ENCODE peak calls at places on chromosomes 1 and 21, in ten cellular contexts. V, Q, I, N, G, E, C, S, M and U are unnamed samples.

GRCh38 chr1:197393772-197394171 is 125.7 kb downstream of the CRB1 start:
- DNase-seq in I (no peak), C (no peak), E (no peak), G (no peak), S (no peak), V (no peak), M (no peak), Q (no peak), N (no peak), U (no peak)

GRCh38 chr1:19606817-19607706 is 37.0 kb upstream of the NBL1 start:
- DNase-seq in Q (no peak), E (peak), I (no peak), S (no peak), V (no peak), M (peak), G (no peak), C (no peak), N (no peak), U (no peak)

GRCh38 chr1:64540265-64540791 is 70.4 kb downstream of the CACHD1 start:
- DNase-seq in E (peak), N (no peak), M (no peak), S (no peak), V (peak), G (peak), Q (peak), C (no peak), I (peak), U (peak)

GRCh38 chr1:58204284-58204683 is 342.2 kb downstream of the OMA1 start:
- DNase-seq in N (no peak), S (no peak), I (no peak), E (no peak), M (no peak), C (no peak), G (no peak), V (no peak), Q (no peak), U (no peak)

GRCh38 chr1:29343908-29344307 is 107.6 kb downstream of the PTPRU start:
- DNase-seq in N (no peak), M (no peak), I (no peak), C (no peak), G (no peak), Q (no peak), E (no peak), V (no peak), S (no peak), U (no peak)

GRCh38 chr1:168135982-168136708 is 585 bp downstream of the GPR161 start:
- DNase-seq in C (peak), Q (no peak), E (no peak), I (peak), V (peak), G (no peak), N (no peak), M (no peak), S (no peak), U (peak)

GRCh38 chr1:244224487-244225430 is 173.7 kb downstream of the ZBTB18 start:
- DNase-seq in I (no peak), G (no peak), S (no peak), Q (peak), V (peak), M (no peak), C (no peak), N (no peak), E (peak), U (no peak)

GRCh38 chr1:8364528-8365442 is 46.9 kb downstream of the SLC45A1 start:
- DNase-seq in N (no peak), C (no peak), I (no peak), M (no peak), G (no peak), Q (no peak), V (no peak), S (no peak), E (no peak), U (no peak)

GRCh38 chr1:200302893-200303250 is 107.0 kb downstream of the ZNF281 start:
- DNase-seq in C (no peak), S (no peak), I (peak), V (peak), G (no peak), E (peak), M (no peak), Q (no peak), N (no peak), U (peak)

GRCh38 chr1:32533792-32534327 is 5.4 kb upstream of the ZBTB8A start:
- DNase-seq in I (no peak), Q (no peak), M (no peak), G (no peak), C (no peak), V (no peak), E (no peak), S (no peak), N (no peak), U (peak)

GRCh38 chr1:234779160-234779538 is 169.2 kb upstream of the IRF2BP2 start:
- DNase-seq in I (peak), C (no peak), E (no peak), G (no peak), S (no peak), Q (no peak), V (no peak), N (peak), M (no peak), U (no peak)

GRCh38 chr1:227928811-227929375 is 18.8 kb downstream of the WNT9A start:
- DNase-seq in C (peak), Q (no peak), G (no peak), M (no peak), N (no peak), I (no peak), E (no peak), S (no peak), V (no peak), U (no peak)

GRCh38 chr1:36208978-36209708 is 15.1 kb upstream of the THRAP3 start:
- DNase-seq in C (no peak), I (peak), E (peak), V (peak), S (no peak), N (no peak), G (no peak), Q (no peak), M (no peak), U (peak)

GRCh38 chr1:223545325-223545724 is 120.2 kb downstream of the CAPN8 start:
- DNase-seq in S (no peak), V (no peak), Q (no peak), I (no peak), N (no peak), E (no peak), M (no peak), G (no peak), C (no peak), U (no peak)

GRCh38 chr1:88001460-88001859 is 672.8 kb downstream of the LMO4 start:
- DNase-seq in I (no peak), E (peak), S (no peak), G (no peak), C (no peak), V (peak), M (peak), Q (no peak), N (no peak), U (peak)

GRCh38 chr1:165116732-165117131 is 239.8 kb downstream of the LMX1A start:
- DNase-seq in C (no peak), S (peak), E (peak), G (peak), Q (no peak), I (peak), M (peak), N (peak), V (peak), U (peak)

GRCh38 chr1:117093870-117094621 is 27.5 kb downstream of the TRIM45 start:
- DNase-seq in I (peak), E (peak), N (no peak), M (peak), G (peak), Q (no peak), S (peak), V (peak), C (no peak), U (peak)

GRCh38 chr1:161727343-161727924 is 6.1 kb downstream of the FCRLB start:
- DNase-seq in C (no peak), M (peak), N (no peak), I (no peak), S (no peak), V (peak), E (peak), G (no peak), Q (peak), U (peak)

GRCh38 chr1:229557913-229558414 is 543 bp downstream of the ABCB10 start:
- DNase-seq in C (peak), Q (peak), G (no peak), S (no peak), N (no peak), M (no peak), I (peak), E (peak), V (peak), U (no peak)

GRCh38 chr1:45848097-45848496 is 44.7 kb downstream of the MAST2 start:
- DNase-seq in V (no peak), M (no peak), Q (no peak), N (no peak), S (no peak), E (no peak), C (no peak), I (peak), G (no peak), U (no peak)

GRCh38 chr1:39852214-39852791 is 31.0 kb downstream of the TRIT1 start:
- DNase-seq in V (no peak), S (no peak), E (no peak), I (peak), C (no peak), G (no peak), M (no peak), Q (no peak), N (no peak), U (no peak)

DNA sequence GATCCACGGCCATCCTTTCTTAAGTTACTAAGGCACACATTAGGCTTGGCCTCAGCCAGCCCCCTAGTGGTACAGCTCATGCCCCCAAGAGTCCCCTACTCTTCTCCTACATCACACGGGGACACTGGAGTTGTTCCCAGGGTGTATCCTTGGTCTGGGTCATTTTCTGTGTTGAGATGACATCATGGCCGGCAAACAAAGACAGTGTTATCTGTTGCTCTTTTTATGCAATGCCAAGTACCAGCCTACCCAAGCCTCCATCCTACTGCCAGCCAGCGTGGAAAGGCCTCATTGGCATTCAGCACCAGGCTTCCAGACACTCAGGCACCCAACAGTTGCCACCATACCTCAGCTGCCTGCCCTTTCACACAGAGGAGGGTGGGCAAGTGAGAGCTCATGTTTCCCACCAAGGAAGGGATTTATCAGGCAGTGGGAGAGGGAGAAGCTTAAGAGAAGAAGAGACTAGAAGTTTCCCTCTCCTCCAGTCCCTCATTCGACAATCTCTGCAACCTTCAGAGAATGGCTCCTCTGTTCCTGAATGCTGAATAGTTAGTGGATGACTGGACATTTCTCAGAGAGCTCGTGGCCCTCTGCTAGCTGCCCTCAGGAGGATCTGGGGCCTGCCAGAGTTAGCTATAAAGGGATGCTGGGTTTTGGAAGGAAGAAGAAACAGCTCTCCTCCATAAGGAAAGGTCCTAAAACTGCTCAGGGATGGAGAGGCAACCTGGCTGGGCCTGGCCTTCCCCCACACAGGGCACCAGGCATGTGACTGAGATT is 17.7 kb downstream of the CBR1 start:
- DNase-seq in V (no peak), I (no peak), C (no peak), E (no peak), S (no peak), G (no peak), M (no peak), Q (no peak), N (no peak), U (no peak)
- TF ChIP-seq CTCF in V (peak), I (no peak), C (no peak), E (no peak), S (peak), G (peak), M (no peak), Q (no peak), N (no peak), U (peak)

GRCh38 chr1:186079084-186079684 is 295.9 kb downstream of the TPR start:
- DNase-seq in E (no peak), G (no peak), V (no peak), N (no peak), S (no peak), M (no peak), C (no peak), I (no peak), Q (no peak), U (no peak)
- H3K4me3 ChIP-seq in E (no peak), G (no peak), V (no peak), N (no peak), S (no peak), M (no peak), C (no peak), I (no peak), Q (no peak), U (no peak)

GRCh38 chr1:214380986-214381695 is 100.2 kb downstream of the SMYD2 start:
- DNase-seq in N (no peak), G (no peak), Q (no peak), V (no peak), C (no peak), M (peak), E (no peak), S (no peak), I (no peak), U (peak)
- TF ChIP-seq CTCF in N (no peak), G (no peak), Q (no peak), V (no peak), C (no peak), M (no peak), E (no peak), S (no peak), I (no peak), U (no peak)

GRCh38 chr1:37323486-37324377 is 150.6 kb upstream of the ZC3H12A start:
- DNase-seq in Q (no peak), V (peak), I (peak), S (no peak), C (no peak), M (no peak), N (no peak), E (no peak), G (no peak), U (peak)

GRCh38 chr1:37319284-37319683 is 155.1 kb upstream of the ZC3H12A start:
- DNase-seq in C (no peak), V (no peak), E (no peak), S (no peak), M (no peak), N (no peak), G (no peak), Q (no peak), I (no peak), U (no peak)

GRCh38 chr1:37315236-37315870 is 159.0 kb upstream of the ZC3H12A start:
- DNase-seq in M (no peak), V (no peak), C (no peak), Q (no peak), I (no peak), E (no peak), S (no peak), N (no peak), G (no peak), U (no peak)

GRCh38 chr1:37318490-37318889 is 155.9 kb upstream of the ZC3H12A start:
- DNase-seq in Q (no peak), V (no peak), N (no peak), C (no peak), M (no peak), G (no peak), S (no peak), E (no peak), I (no peak), U (no peak)

GRCh38 chr1:37317870-37318431 is 156.4 kb upstream of the ZC3H12A start:
- DNase-seq in Q (no peak), M (no peak), N (no peak), V (no peak), C (no peak), G (no peak), S (no peak), I (no peak), E (no peak), U (no peak)
- H3K4me3 ChIP-seq in Q (no peak), M (no peak), N (no peak), V (no peak), C (no peak), G (no peak), S (no peak), I (no peak), E (no peak), U (no peak)

GRCh38 chr1:205015241-205015640 is 27.8 kb upstream of the CNTN2 start:
- DNase-seq in M (no peak), Q (no peak), E (no peak), V (no peak), I (no peak), N (no peak), C (no peak), S (no peak), G (no peak), U (no peak)
- TF ChIP-seq CTCF in M (no peak), Q (no peak), E (no peak), V (no peak), I (no peak), N (no peak), C (no peak), S (no peak), G (no peak), U (no peak)

GRCh38 chr1:108882837-108883236 is 6.1 kb downstream of the GPSM2 start:
- DNase-seq in I (no peak), S (no peak), V (no peak), Q (no peak), C (no peak), E (no peak), M (no peak), G (no peak), N (no peak), U (no peak)

GRCh38 chr1:108877858-108878257 is 1.1 kb downstream of the GPSM2 start:
- DNase-seq in I (no peak), V (peak), G (no peak), M (no peak), N (no peak), Q (no peak), S (no peak), C (no peak), E (peak), U (peak)

GRCh38 chr1:108880850-108881249 is 4.1 kb downstream of the GPSM2 start:
- DNase-seq in N (no peak), C (no peak), E (peak), I (no peak), G (no peak), V (peak), S (no peak), Q (no peak), M (no peak), U (no peak)

GRCh38 chr1:108878678-108879077 is 1.9 kb downstream of the GPSM2 start:
- DNase-seq in N (no peak), V (no peak), G (no peak), E (peak), Q (no peak), C (no peak), M (no peak), I (no peak), S (no peak), U (no peak)

DNA sequence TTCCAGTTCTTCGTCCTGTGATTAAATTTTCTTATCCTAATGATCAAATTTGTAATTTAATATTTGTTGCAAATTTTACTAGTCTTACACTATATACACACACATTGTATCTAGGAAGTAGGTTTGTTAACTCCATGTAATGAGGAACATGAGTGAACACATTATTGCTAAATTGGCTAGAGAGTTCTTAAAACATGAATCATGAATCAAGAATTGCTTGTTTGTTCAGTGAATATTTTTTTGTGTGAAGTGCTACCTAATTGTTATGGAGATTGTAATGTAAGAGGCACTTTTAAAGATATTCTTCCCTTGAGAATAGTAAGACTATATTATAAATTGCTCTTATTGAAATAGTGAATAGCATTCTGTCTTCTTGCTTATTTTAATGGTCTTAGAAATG is 4.6 kb downstream of the GPSM2 start:
- DNase-seq in E (peak), G (no peak), S (no peak), M (peak), I (no peak), Q (no peak), N (no peak), V (peak), C (no peak), U (peak)
- H3K4me3 ChIP-seq in E (no peak), G (no peak), S (no peak), M (no peak), I (no peak), Q (no peak), N (no peak), V (no peak), C (no peak), U (no peak)

DNA sequence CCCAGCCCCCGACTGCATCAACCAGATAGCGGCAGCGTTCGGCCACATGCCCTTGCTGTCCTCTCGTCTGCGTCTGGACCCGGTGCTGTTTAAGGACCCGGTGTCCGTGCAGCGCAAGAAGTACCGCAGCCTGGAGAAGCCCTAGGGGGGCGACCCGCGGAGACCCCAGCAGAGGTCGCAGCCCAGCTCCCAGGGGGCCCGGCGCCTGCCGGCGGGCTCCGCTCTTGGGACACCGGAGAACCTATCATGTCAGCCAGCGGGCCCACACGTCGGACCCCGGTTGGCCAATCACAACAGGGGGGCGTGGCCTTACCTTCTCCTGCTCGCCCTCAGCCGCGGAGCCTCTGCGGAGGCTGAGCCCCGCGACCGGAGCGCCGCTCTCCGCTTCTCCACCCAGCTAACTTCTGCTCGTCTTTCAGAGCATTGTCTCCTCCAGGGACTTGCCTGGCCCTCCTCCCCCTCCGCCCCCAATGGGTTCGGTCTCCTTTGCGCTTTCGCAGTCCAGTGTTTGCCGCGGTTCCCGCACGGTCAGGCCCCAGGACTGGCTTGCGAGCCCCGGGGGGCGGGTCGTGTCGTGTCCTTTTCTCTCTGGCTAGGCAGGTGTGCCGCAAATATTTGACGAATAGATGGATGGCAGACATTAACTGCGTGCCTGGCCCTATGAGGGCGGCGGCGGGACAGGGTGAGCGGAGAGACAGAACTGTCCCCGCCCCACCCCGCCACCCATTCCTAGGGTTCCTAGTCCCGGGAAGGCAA is 10.5 kb downstream of the SLC30A2 start:
- DNase-seq in V (peak), C (peak), M (peak), E (peak), Q (peak), S (peak), I (peak), G (peak), N (peak), U (peak)
- TF ChIP-seq CTCF in V (no peak), C (no peak), M (no peak), E (peak), Q (no peak), S (no peak), I (no peak), G (no peak), N (no peak), U (no peak)

DNA sequence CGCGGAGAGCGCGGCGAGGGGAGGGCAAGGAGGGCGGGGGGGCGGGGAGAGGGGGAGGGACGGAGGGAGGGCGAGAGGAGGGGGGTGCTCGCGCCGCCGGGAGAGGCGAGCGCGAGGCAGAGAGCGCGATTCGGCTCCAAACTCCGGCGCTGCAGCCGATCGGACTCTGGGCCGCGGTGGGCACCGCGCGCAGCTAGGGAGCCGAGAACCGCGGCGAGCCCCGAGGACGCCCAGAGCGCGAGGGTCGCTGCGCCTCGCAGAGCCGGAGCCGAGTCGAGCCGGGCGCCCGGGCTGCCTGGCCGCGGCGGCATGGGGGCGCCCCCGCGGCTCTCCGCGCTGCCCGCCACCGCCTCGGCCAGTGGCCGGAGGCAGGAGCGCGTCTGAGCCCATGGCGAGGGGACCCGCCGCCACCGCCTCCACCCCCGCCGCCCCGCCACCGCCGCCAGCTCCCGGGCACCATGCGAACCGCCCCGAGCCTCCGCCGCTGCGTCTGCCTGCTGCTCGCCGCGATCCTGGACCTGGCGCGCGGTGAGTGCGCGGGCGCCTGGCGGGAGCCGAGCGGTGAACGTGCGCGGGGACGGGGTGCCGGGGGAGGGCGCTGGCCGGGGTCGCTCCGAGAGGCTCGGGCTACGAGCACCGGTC is at the start of gene IGSF21:
- DNase-seq in G (no peak), E (no peak), M (no peak), I (peak), C (no peak), N (no peak), S (no peak), V (no peak), Q (no peak), U (no peak)
- H3K4me3 ChIP-seq in G (no peak), E (no peak), M (no peak), I (no peak), C (no peak), N (no peak), S (no peak), V (no peak), Q (no peak), U (no peak)